ENCODE peak calls at places on chromosome 17, in nine cellular contexts. One of them, this sample, is unnamed.

GRCh38 chr17:79707931-79708891 is 22.5 kb upstream of the ENPP7 start:
- DNase-seq in activated T-helper 1 cell treated with Interleukin-2 at 50 U/mL for 16 hours: peak
- DNase-seq in heart right ventricle: peak
- DNase-seq in small intestine: peak
- DNase-seq in H7: peak
- DNase-seq in hippocampal formation: peak
- DNase-seq in CD8-positive, alpha-beta T cell: peak
- DNase-seq in astrocyte of the spinal cord: peak
- DNase-seq in AG20443: peak
- DNase-seq in this sample: peak

GRCh38 chr17:9202572-9202971 is 181.3 kb downstream of the NTN1 start:
- DNase-seq in activated T-helper 1 cell treated with Interleukin-2 at 50 U/mL for 16 hours: no peak
- DNase-seq in heart right ventricle: no peak
- DNase-seq in small intestine: no peak
- DNase-seq in H7: no peak
- DNase-seq in hippocampal formation: no peak
- DNase-seq in CD8-positive, alpha-beta T cell: no peak
- DNase-seq in astrocyte of the spinal cord: no peak
- DNase-seq in AG20443: peak
- DNase-seq in this sample: no peak

GRCh38 chr17:5044630-5045029 is 9.4 kb upstream of the SLC52A1 start:
- DNase-seq in activated T-helper 1 cell treated with Interleukin-2 at 50 U/mL for 16 hours: no peak
- DNase-seq in heart right ventricle: no peak
- DNase-seq in small intestine: peak
- DNase-seq in H7: no peak
- DNase-seq in hippocampal formation: no peak
- DNase-seq in CD8-positive, alpha-beta T cell: no peak
- DNase-seq in astrocyte of the spinal cord: no peak
- DNase-seq in AG20443: no peak
- DNase-seq in this sample: no peak

GRCh38 chr17:39261286-39261685 is 35.5 kb upstream of the STAC2 start:
- DNase-seq in activated T-helper 1 cell treated with Interleukin-2 at 50 U/mL for 16 hours: no peak
- DNase-seq in heart right ventricle: no peak
- DNase-seq in small intestine: no peak
- DNase-seq in H7: peak
- DNase-seq in hippocampal formation: no peak
- DNase-seq in CD8-positive, alpha-beta T cell: no peak
- DNase-seq in astrocyte of the spinal cord: no peak
- DNase-seq in AG20443: no peak
- DNase-seq in this sample: peak

GRCh38 chr17:5539286-5539685 is 45.0 kb downstream of the NLRP1 start:
- DNase-seq in activated T-helper 1 cell treated with Interleukin-2 at 50 U/mL for 16 hours: no peak
- DNase-seq in heart right ventricle: no peak
- DNase-seq in small intestine: no peak
- DNase-seq in H7: no peak
- DNase-seq in hippocampal formation: no peak
- DNase-seq in CD8-positive, alpha-beta T cell: no peak
- DNase-seq in astrocyte of the spinal cord: no peak
- DNase-seq in AG20443: no peak
- DNase-seq in this sample: no peak

GRCh38 chr17:44086364-44087311 is 16.1 kb downstream of the G6PC3 start:
- DNase-seq in activated T-helper 1 cell treated with Interleukin-2 at 50 U/mL for 16 hours: peak
- DNase-seq in heart right ventricle: no peak
- DNase-seq in small intestine: no peak
- DNase-seq in H7: peak
- DNase-seq in hippocampal formation: no peak
- DNase-seq in CD8-positive, alpha-beta T cell: peak
- DNase-seq in astrocyte of the spinal cord: peak
- DNase-seq in AG20443: peak
- DNase-seq in this sample: peak

GRCh38 chr17:17666111-17666714 is 15.0 kb upstream of the RAI1 start:
- DNase-seq in activated T-helper 1 cell treated with Interleukin-2 at 50 U/mL for 16 hours: no peak
- DNase-seq in heart right ventricle: no peak
- DNase-seq in small intestine: no peak
- DNase-seq in H7: peak
- DNase-seq in hippocampal formation: no peak
- DNase-seq in CD8-positive, alpha-beta T cell: no peak
- DNase-seq in astrocyte of the spinal cord: peak
- DNase-seq in AG20443: peak
- DNase-seq in this sample: no peak

GRCh38 chr17:7859028-7859427 is 1.2 kb downstream of the CYB5D1 start:
- DNase-seq in activated T-helper 1 cell treated with Interleukin-2 at 50 U/mL for 16 hours: no peak
- DNase-seq in heart right ventricle: no peak
- DNase-seq in small intestine: no peak
- DNase-seq in H7: no peak
- DNase-seq in hippocampal formation: no peak
- DNase-seq in CD8-positive, alpha-beta T cell: no peak
- DNase-seq in astrocyte of the spinal cord: no peak
- DNase-seq in AG20443: no peak
- DNase-seq in this sample: no peak

GRCh38 chr17:51435641-51436091 is 175.3 kb downstream of the UTP18 start:
- DNase-seq in activated T-helper 1 cell treated with Interleukin-2 at 50 U/mL for 16 hours: no peak
- DNase-seq in heart right ventricle: peak
- DNase-seq in small intestine: peak
- DNase-seq in H7: peak
- DNase-seq in hippocampal formation: no peak
- DNase-seq in CD8-positive, alpha-beta T cell: no peak
- DNase-seq in astrocyte of the spinal cord: no peak
- DNase-seq in AG20443: peak
- DNase-seq in this sample: peak

This sample was measured in activated CD4-positive, alpha-beta T cell treated with anti-CD3 and anti-CD28 coated beads, Interleukin-2, amount 50 U/mL, for 48 hours.